ENCODE peak calls at places on chromosomes 7 and 10, in seven cellular contexts. F, Y, Q, D, S, L and K are unnamed samples.

GRCh38 chr7:152464312-152465117 is 28.7 kb upstream of the KMT2C start:
- DNase-seq in Y (peak), D (peak), Q (peak), F (peak), S (peak), L (peak), K (no peak)

GRCh38 chr10:27646194-27646593 is 99.4 kb downstream of the MKX start:
- DNase-seq in Q (no peak), D (peak), Y (no peak), S (no peak), F (no peak), L (no peak), K (no peak)

GRCh38 chr10:49618861-49619260 is 5.0 kb downstream of the CHAT start:
- DNase-seq in L (no peak), Y (no peak), Q (no peak), F (no peak), S (peak), D (peak), K (no peak)

GRCh38 chr7:138125598-138126111 is 49.4 kb downstream of the AKR1D1 start:
- DNase-seq in L (no peak), S (no peak), D (peak), Q (no peak), F (no peak), Y (peak), K (no peak)

GRCh38 chr10:50506861-50507573 is 116.7 kb downstream of the SGMS1 start:
- DNase-seq in Y (no peak), F (no peak), Q (no peak), S (no peak), L (no peak), D (no peak), K (no peak)

GRCh38 chr7:122166708-122167107 is 22.7 kb upstream of the AASS start:
- DNase-seq in Q (no peak), F (no peak), S (no peak), L (no peak), D (peak), Y (peak), K (no peak)

GRCh38 chr10:130808243-130808642 is 503.3 kb downstream of the TCERG1L start:
- DNase-seq in S (peak), F (no peak), D (no peak), Q (no peak), L (no peak), Y (no peak), K (no peak)

GRCh38 chr7:139041378-139042053 is 5.7 kb upstream of the ZC3HAV1L start:
- DNase-seq in Q (no peak), L (no peak), F (no peak), Y (no peak), D (no peak), S (no peak), K (no peak)

GRCh38 chr7:100433276-100433591 is 3.1 kb downstream of the PPP1R35 start:
- DNase-seq in Y (no peak), Q (no peak), D (no peak), S (no peak), F (no peak), L (no peak), K (no peak)

GRCh38 chr10:29635711-29636144 is 957 bp upstream of the SVIL start:
- DNase-seq in F (no peak), Q (peak), L (no peak), S (no peak), D (peak), Y (peak), K (peak)

GRCh38 chr7:155860840-155861479 is 48.7 kb upstream of the SHH start:
- DNase-seq in F (no peak), L (no peak), Q (no peak), S (peak), Y (peak), D (no peak), K (no peak)